ENCODE peak calls at places on chromosome 2, in nine cellular contexts. O, Q, V, E, I, H, C, B and X are unnamed samples.

GRCh38 chr2:181948227-181948626 is 37.4 kb upstream of the PPP1R1C start:
- DNase-seq in O (no peak), Q (no peak), V (no peak), E (no peak), I (no peak), H (no peak), C (no peak), B (no peak), X (no peak)

GRCh38 chr2:141109633-141110032 is 1021.2 kb downstream of the LRP1B start:
- DNase-seq in O (no peak), Q (no peak), V (no peak), E (no peak), I (no peak), H (no peak), C (peak; percentile 4), B (no peak), X (no peak)

GRCh38 chr2:234593636-234594035 is 96.8 kb upstream of the ARL4C start:
- DNase-seq in O (no peak), Q (no peak), V (no peak), E (no peak), I (no peak), H (no peak), C (no peak), B (no peak), X (no peak)

GRCh38 chr2:148926291-148926961 is 51.4 kb downstream of the KIF5C start:
- DNase-seq in O (no peak), Q (no peak), V (no peak), E (peak; percentile 33), I (peak; percentile 58), H (peak; percentile 48), C (peak; percentile 31), B (peak; percentile 31), X (peak; percentile 66)

GRCh38 chr2:65576861-65577601 is 144.6 kb upstream of the SPRED2 start:
- DNase-seq in O (no peak), Q (no peak), V (no peak), E (peak; percentile 90), I (peak; percentile 10), H (no peak), C (peak; percentile 91), B (no peak), X (no peak)

GRCh38 chr2:183608747-183609146 is 484.5 kb downstream of the NUP35 start:
- DNase-seq in O (no peak), Q (no peak), V (no peak), E (no peak), I (no peak), H (no peak), C (no peak), B (no peak), X (no peak)

GRCh38 chr2:12883911-12884310 is 167.2 kb downstream of the TRIB2 start:
- DNase-seq in O (no peak), Q (no peak), V (no peak), E (no peak), I (peak; percentile 10), H (no peak), C (no peak), B (no peak), X (no peak)

GRCh38 chr2:215784371-215784783 is 229.0 kb downstream of the MREG start:
- DNase-seq in O (peak; percentile 79), Q (no peak), V (no peak), E (no peak), I (no peak), H (no peak), C (no peak), B (no peak), X (peak; percentile 31)

GRCh38 chr2:85741811-85742507 is 11.8 kb upstream of the ATOH8 start:
- DNase-seq in O (peak; percentile 90), Q (peak; percentile 73), V (peak; percentile 91), E (no peak), I (peak; percentile 33), H (peak; percentile 84), C (peak; percentile 92), B (peak; percentile 48), X (peak; percentile 77)
- H3K4me3 ChIP-seq in O (no peak overlapping the region), Q (no peak overlapping the region), V (no peak overlapping the region), E (peak overlapping the region; percentile 24), I (no peak overlapping the region), H (no peak overlapping the region), C (peak overlapping the region; percentile 21), B (no peak overlapping the region), X (no peak overlapping the region)

DNA sequence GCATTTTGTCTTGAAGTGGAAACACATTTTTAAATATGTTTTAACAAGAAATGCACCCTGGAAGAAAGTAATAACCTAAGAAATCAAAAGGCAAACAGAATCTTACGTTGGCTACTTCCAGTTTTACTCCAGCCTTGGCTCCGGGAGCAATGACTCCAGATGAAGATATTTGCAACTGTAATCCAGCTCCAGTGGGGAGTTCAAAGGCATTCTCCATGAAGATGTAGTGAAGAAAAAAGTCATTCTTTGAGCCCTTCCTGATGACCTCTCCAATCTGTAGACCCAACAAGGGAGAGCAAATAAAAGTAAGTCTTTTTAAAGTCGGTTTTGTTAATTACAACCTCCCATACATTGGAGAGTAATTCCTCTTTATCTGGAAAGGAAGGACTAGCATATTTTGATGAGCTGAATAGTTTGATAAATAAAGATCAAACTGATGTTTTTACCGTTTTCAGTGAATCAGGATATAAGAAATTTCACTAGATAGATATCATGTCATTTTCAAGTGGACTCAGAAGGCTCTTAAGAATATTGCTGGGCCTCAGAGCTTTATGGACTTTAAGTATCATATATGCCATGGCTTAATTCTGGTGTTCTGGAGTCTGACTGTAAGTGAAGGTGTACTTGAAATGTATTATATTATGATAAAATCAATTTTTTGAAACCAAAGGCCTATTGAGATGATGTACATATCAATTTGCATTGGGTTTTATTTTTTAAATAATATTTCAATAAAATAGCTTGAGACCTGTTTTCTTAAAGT is 20.3 kb downstream of the APOB start:
- DNase-seq in O (no peak), Q (no peak), V (no peak), E (no peak), I (no peak), H (no peak), C (no peak), B (no peak), X (no peak)
- TF ChIP-seq POLR2A in O (no peak), Q (no peak), V (no peak), E (no peak), I (no peak), H (no peak), C (no peak), B (no peak), X (no peak)

GRCh38 chr2:160286541-160286940 is 86.5 kb upstream of the ITGB6 start:
- DNase-seq in O (no peak), Q (no peak), V (no peak), E (no peak), I (no peak), H (no peak), C (no peak), B (no peak), X (no peak)
- TF ChIP-seq CTCF in O (no peak), Q (no peak), V (no peak), E (no peak), I (no peak), H (no peak), C (no peak), B (no peak), X (no peak)

GRCh38 chr2:213229814-213230213 is 54.5 kb upstream of the SPAG16 start:
- DNase-seq in O (no peak), Q (no peak), V (no peak), E (no peak), I (no peak), H (no peak), C (peak; percentile 11), B (no peak), X (no peak)
- H3K4me3 ChIP-seq in O (no peak overlapping the region), Q (no peak overlapping the region), V (no peak overlapping the region), E (no peak overlapping the region), I (no peak overlapping the region), H (no peak overlapping the region), C (no peak overlapping the region), B (no peak overlapping the region), X (no peak overlapping the region)